ENCODE peak calls at places on chromosomes 13 and 19, in six cellular contexts. L is CD8-positive, alpha-beta T cell; H is lower lobe of right lung; C is tibial nerve; U is K562; A is CD4-positive, alpha-beta T cell. P is an unnamed sample.

GRCh38 chr13:25752957-25753540 is 298.8 kb downstream of the SHISA2 start:
- DNase-seq in C (peak; percentile 14), U (no peak), A (no peak), L (no peak), H (no peak), P (no peak)

GRCh38 chr19:17337675-17338439 is 504 bp downstream of the GTPBP3 start:
- DNase-seq in C (no peak), A (no peak), H (no peak), U (peak; percentile 72), L (peak; percentile 55), P (no peak)

GRCh38 chr19:43362745-43363144 is 9.3 kb downstream of the CD177 start:
- DNase-seq in C (no peak), U (no peak), H (no peak), A (no peak), L (no peak), P (no peak)

GRCh38 chr19:39355253-39355652 is 13.0 kb downstream of the SAMD4B start:
- DNase-seq in L (no peak), A (no peak), C (no peak), U (no peak), H (no peak), P (no peak)

GRCh38 chr19:28213476-28214082 is 999.4 kb downstream of the UQCRFS1 start:
- DNase-seq in A (no peak), L (no peak), U (peak; percentile 22), H (no peak), C (no peak), P (no peak)

GRCh38 chr19:18713550-18714117 is 30.2 kb downstream of the CRTC1 start:
- DNase-seq in H (no peak), U (no peak), L (no peak), A (no peak), C (no peak), P (no peak)

GRCh38 chr13:58619396-58620113 is 988.0 kb downstream of the PCDH17 start:
- DNase-seq in C (no peak), H (no peak), L (no peak), U (no peak), A (no peak), P (no peak)

GRCh38 chr19:50432221-50432626 is 468 bp upstream of the MYBPC2 start:
- DNase-seq in L (no peak), A (no peak), C (no peak), U (no peak), H (no peak), P (no peak)

GRCh38 chr13:59774511-59774911 is 389.2 kb downstream of the DIAPH3 start:
- DNase-seq in L (no peak), U (no peak), H (no peak), A (no peak), C (no peak), P (no peak)

GRCh38 chr19:40223135-40223822 is 3.2 kb downstream of the CCNP start:
- DNase-seq in L (peak; percentile 35), A (peak; percentile 45), U (no peak), H (no peak), C (no peak), P (no peak)

GRCh38 chr19:39265321-39265916 is 2.8 kb upstream of the IFNL2 start:
- DNase-seq in L (no peak), U (no peak), C (no peak), A (no peak), H (no peak), P (no peak)

GRCh38 chr13:81929988-81930387 is 1589.1 kb upstream of the SPRY2 start:
- DNase-seq in C (no peak), L (no peak), U (no peak), A (no peak), H (no peak), P (no peak)

GRCh38 chr13:29704648-29705047 is 109.2 kb upstream of the SLC7A1 start:
- DNase-seq in L (no peak), C (no peak), H (no peak), U (no peak), A (no peak), P (no peak)

GRCh38 chr19:58154287-58154678 is 3.7 kb upstream of the ZNF329 start:
- DNase-seq in U (peak; percentile 6), H (peak; percentile 48), A (no peak), L (no peak), C (no peak), P (no peak)

GRCh38 chr19:45305421-45305820 is 17.3 kb downstream of the CKM start:
- DNase-seq in L (no peak), U (peak; percentile 51), A (no peak), H (no peak), C (no peak), P (no peak)

GRCh38 chr13:98157188-98157587 is 14.3 kb downstream of the FARP1 start:
- DNase-seq in H (no peak), L (no peak), A (no peak), C (no peak), U (no peak), P (no peak)

DNA sequence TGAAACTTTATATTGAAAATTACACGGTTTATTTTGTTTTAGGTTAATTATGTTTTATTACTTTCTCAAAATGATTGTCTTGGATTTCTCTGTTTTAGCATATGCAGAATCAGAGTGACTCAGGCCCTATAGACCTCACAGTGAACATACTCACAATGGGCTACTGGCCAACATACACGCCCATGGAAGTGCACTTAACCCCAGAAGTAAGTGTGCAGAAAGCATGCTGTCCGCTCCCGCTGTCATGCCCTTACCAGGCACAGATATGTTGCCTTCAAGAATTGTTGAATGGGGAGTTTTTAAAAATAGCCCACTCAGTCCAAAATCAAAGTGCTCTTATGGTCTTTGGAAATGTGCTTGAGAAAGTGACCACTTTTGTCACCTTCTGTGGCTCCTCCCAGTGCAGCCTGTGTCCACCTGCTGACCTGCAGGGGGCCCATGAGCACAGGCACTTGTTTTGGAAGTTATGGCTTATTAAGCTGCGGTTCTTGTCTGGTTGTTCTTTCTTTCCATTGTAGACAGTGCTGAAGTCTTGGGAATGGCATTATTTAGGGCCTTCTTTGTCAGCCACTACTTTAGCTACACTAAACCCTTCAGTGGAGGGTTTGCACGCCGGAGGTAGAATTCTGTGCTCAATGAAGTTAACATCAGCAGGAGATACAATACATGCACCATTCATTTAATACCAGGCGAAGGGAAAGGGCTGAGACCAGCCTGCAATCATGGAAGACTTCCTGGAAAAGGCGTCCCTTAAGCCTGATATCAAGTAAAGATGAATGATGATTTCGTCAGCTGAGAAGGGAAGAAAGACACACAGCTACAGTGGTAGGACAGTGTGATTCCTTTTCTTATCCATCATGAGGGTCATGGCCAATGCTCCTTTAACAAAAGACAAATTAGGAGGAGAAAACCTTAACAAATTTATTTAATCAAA is 36.7 kb downstream of the CUL4A start:
- DNase-seq in U (no peak), H (no peak), L (no peak), C (no peak), A (no peak), P (no peak)
- TF ChIP-seq CTCF in U (peak; percentile 46), H (peak; percentile 40), L (no peak), C (no peak), A (no peak), P (peak; percentile 59)

GRCh38 chr13:62887046-62887445 is 1471.4 kb upstream of the PCDH20 start:
- DNase-seq in C (no peak), H (no peak), U (no peak), A (no peak), L (no peak), P (peak; percentile 62)
- TF ChIP-seq CTCF in C (no peak), H (no peak), U (no peak), A (no peak), L (no peak), P (no peak)

DNA sequence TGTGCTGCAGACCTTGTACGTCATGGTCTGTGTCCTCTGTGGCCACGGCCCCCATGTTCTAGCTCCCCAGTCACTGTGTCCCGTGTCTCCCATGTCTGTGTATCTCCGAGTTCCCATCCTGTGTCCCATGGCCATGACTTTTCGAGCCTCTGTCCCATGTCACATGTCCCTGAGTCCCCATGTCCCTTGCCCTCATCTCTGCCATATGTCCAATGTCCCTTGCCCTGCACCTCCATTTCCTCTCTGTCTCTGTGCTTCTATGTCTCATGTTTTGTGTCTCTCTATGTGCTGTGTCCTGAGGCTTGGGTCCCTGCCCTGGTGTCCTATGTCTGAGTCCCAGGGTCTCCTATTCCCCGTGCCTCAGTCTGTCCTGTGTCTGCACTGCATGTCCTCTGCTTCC is 2.0 kb downstream of the ATP4A start:
- DNase-seq in H (no peak), L (no peak), C (no peak), U (no peak), A (no peak), P (no peak)
- TF ChIP-seq CTCF in H (no peak), L (no peak), C (no peak), U (no peak), A (no peak), P (no peak)

GRCh38 chr13:49436890-49437289 is 7.0 kb downstream of the CAB39L start:
- DNase-seq in C (peak; percentile 33), A (no peak), U (no peak), L (no peak), H (no peak), P (no peak)
- TF ChIP-seq CTCF in C (no peak), A (no peak), U (peak; percentile 17), L (no peak), H (no peak), P (peak; percentile 85)